ENCODE peak calls at places on chromosomes 3 and 15, in seven cellular contexts. V is choroid plexus epithelial cell, Y is AG04449, X is fibroblast of lung, Z is heart left ventricle, P is kidney, I is GM12878. E is an unnamed sample.

GRCh38 chr15:57485869-57486268 is 105.8 kb upstream of the MYZAP start:
- DNase-seq in X (peak), I (no peak), Y (no peak), P (peak), V (peak), Z (no peak), E (no peak)

GRCh38 chr3:61559108-61559731 is 2.2 kb upstream of the PTPRG start:
- DNase-seq in V (peak), X (no peak), Y (no peak), Z (no peak), I (no peak), P (no peak), E (no peak)

GRCh38 chr3:177035678-177036077 is 161.6 kb downstream of the TBL1XR1 start:
- DNase-seq in X (no peak), Y (no peak), Z (no peak), I (no peak), V (no peak), P (no peak), E (no peak)

GRCh38 chr15:33322091-33322490 is 11.3 kb downstream of the RYR3 start:
- DNase-seq in V (no peak), I (no peak), Z (no peak), P (no peak), Y (no peak), X (no peak), E (no peak)

GRCh38 chr3:74643636-74644035 is 29.2 kb upstream of the CNTN3 start:
- DNase-seq in Y (no peak), V (peak), P (peak), I (no peak), X (no peak), Z (peak), E (no peak)

GRCh38 chr15:62119224-62119925 is 45.7 kb downstream of the C2CD4B start:
- DNase-seq in V (peak), Y (peak), I (no peak), X (peak), P (no peak), Z (no peak), E (no peak)

GRCh38 chr15:98798375-98798893 is 150.1 kb downstream of the IGF1R start:
- DNase-seq in V (no peak), X (no peak), Z (no peak), Y (no peak), I (no peak), P (no peak), E (no peak)

GRCh38 chr15:70113304-70113700 is 15.6 kb upstream of the TLE3 start:
- DNase-seq in Y (no peak), P (no peak), X (no peak), I (no peak), Z (peak), V (no peak), E (no peak)

GRCh38 chr3:46850468-46850780 is 12.8 kb downstream of the MYL3 start:
- DNase-seq in X (no peak), Y (no peak), P (no peak), I (no peak), Z (peak), V (no peak), E (no peak)

GRCh38 chr15:81101894-81102815 is 31.9 kb upstream of the CFAP161 start:
- DNase-seq in Y (no peak), X (no peak), V (no peak), Z (no peak), I (no peak), P (no peak), E (no peak)
- H3K4me3 ChIP-seq in Y (no peak), X (no peak), V (no peak), Z (no peak), I (no peak), P (no peak), E (no peak)

GRCh38 chr3:172530101-172530561 is 6.9 kb upstream of the TNFSF10 start:
- DNase-seq in X (no peak), P (no peak), Z (no peak), V (no peak), Y (no peak), I (no peak), E (no peak)
- TF ChIP-seq CTCF in X (no peak), P (no peak), Z (no peak), V (no peak), Y (no peak), I (no peak), E (no peak)

GRCh38 chr3:38461086-38461390 is 7.3 kb downstream of the ACVR2B start:
- DNase-seq in P (no peak), V (no peak), Y (no peak), X (no peak), Z (no peak), I (no peak), E (no peak)

GRCh38 chr3:38457111-38458003 is 3.7 kb downstream of the ACVR2B start:
- DNase-seq in I (no peak), X (peak), V (peak), Y (no peak), Z (no peak), P (no peak), E (no peak)

GRCh38 chr3:38460377-38461085 is 6.8 kb downstream of the ACVR2B start:
- DNase-seq in P (no peak), X (no peak), I (no peak), Y (no peak), Z (no peak), V (no peak), E (no peak)

GRCh38 chr3:38459499-38460048 is 5.9 kb downstream of the ACVR2B start:
- DNase-seq in Y (no peak), V (no peak), Z (no peak), I (no peak), X (no peak), P (peak), E (no peak)

GRCh38 chr3:38458796-38459498 is 5.3 kb downstream of the ACVR2B start:
- DNase-seq in V (no peak), Y (no peak), X (peak), Z (peak), I (no peak), P (peak), E (no peak)
- H3K4me3 ChIP-seq in V (no peak), Y (no peak), X (no peak), Z (no peak), I (no peak), P (peak), E (no peak)

GRCh38 chr15:63530762-63531299 is 26.4 kb downstream of the USP3 start:
- DNase-seq in P (no peak), X (no peak), Y (no peak), Z (no peak), V (no peak), I (peak), E (peak)

GRCh38 chr15:63530235-63530634 is 25.8 kb downstream of the USP3 start:
- DNase-seq in Y (no peak), Z (no peak), P (no peak), V (no peak), X (no peak), I (no peak), E (no peak)

GRCh38 chr15:63532307-63532744 is 27.9 kb downstream of the USP3 start:
- DNase-seq in Z (no peak), X (no peak), V (no peak), Y (no peak), P (no peak), I (no peak), E (no peak)

GRCh38 chr15:63528138-63528659 is 23.8 kb downstream of the USP3 start:
- DNase-seq in Z (no peak), V (no peak), X (peak), I (no peak), Y (no peak), P (no peak), E (no peak)

GRCh38 chr15:63531586-63531985 is 27.2 kb downstream of the USP3 start:
- DNase-seq in P (no peak), X (no peak), Z (no peak), Y (no peak), I (no peak), V (no peak), E (no peak)
- TF ChIP-seq CTCF in P (no peak), X (peak), Z (no peak), Y (no peak), I (peak), V (peak), E (peak)

DNA sequence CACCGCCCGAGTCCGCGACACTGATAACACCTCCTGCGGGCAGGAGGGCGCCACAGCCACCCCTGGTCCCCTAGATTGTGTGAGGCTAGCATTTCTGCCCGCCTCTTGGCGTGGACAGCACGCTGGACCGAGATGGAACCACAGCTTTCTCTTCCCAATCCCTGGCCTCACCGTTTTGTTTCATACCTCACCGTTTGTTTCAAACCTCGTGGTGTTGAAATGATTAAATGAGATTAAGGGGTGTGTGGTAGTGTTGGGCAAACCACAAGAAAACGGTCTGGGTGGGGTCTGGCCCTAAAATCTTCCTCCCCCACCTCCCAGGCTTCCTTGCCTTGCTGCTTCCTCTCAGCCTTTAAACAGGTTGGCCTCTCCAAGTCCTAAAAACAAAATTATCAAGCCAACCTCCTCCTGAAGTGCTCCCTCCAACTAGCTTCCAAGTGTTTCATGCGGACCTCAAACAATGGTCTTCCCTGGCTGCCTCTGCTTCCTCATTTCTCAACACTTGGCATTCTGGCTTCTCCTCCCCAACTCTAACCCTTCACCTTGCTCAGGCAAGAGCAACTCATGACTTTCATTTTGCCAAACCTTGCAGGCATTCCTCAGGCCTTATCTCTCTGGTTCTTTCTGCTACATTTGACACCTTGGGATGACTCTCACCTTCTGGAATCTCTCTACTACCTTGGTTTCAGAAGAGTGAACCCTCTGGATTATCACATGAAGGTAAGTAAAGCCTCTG is 1.4 kb upstream of the ATP13A3 start:
- DNase-seq in Y (no peak), V (no peak), Z (no peak), P (no peak), I (no peak), X (peak), E (no peak)
- H3K4me3 ChIP-seq in Y (peak), V (peak), Z (peak), P (peak), I (peak), X (peak), E (peak)

GRCh38 chr3:192824313-192824712 is 93.3 kb downstream of the MB21D2 start:
- DNase-seq in Y (no peak), V (no peak), X (no peak), Z (no peak), P (no peak), I (no peak), E (no peak)

GRCh38 chr3:192827863-192828594 is 89.6 kb downstream of the MB21D2 start:
- DNase-seq in X (no peak), V (no peak), Y (no peak), I (no peak), P (no peak), Z (no peak), E (no peak)

GRCh38 chr3:192825191-192825590 is 92.5 kb downstream of the MB21D2 start:
- DNase-seq in I (no peak), X (peak), Y (no peak), Z (no peak), V (no peak), P (no peak), E (no peak)

GRCh38 chr3:192827208-192827607 is 90.4 kb downstream of the MB21D2 start:
- DNase-seq in V (no peak), I (no peak), Z (no peak), Y (no peak), X (peak), P (no peak), E (no peak)

GRCh38 chr3:192825657-192826200 is 91.9 kb downstream of the MB21D2 start:
- DNase-seq in I (no peak), P (no peak), V (peak), X (peak), Z (no peak), Y (no peak), E (peak)
- TF ChIP-seq CTCF in I (no peak), P (no peak), V (peak), X (no peak), Z (no peak), Y (no peak), E (no peak)

GRCh38 chr3:129441215-129441614 is 1.2 kb downstream of the IFT122 start:
- DNase-seq in P (no peak), I (no peak), Y (no peak), V (peak), X (no peak), Z (no peak), E (no peak)
- H3K4me3 ChIP-seq in P (peak), I (peak), Y (peak), V (peak), X (peak), Z (peak), E (peak)

GRCh38 chr15:43214592-43215295 is 6.1 kb downstream of the EPB42 start:
- DNase-seq in Z (no peak), I (no peak), Y (no peak), P (no peak), X (no peak), V (no peak), E (no peak)

GRCh38 chr15:43220991-43221403 is at the start of gene EPB42:
- DNase-seq in P (no peak), I (no peak), Y (no peak), V (no peak), X (no peak), Z (no peak), E (no peak)

GRCh38 chr15:43215961-43216360 is 4.9 kb downstream of the EPB42 start:
- DNase-seq in Z (no peak), Y (no peak), P (no peak), V (peak), I (no peak), X (peak), E (no peak)

GRCh38 chr15:43219929-43220886 is 610 bp downstream of the EPB42 start:
- DNase-seq in Y (no peak), I (no peak), P (no peak), V (no peak), Z (no peak), X (no peak), E (no peak)

DNA sequence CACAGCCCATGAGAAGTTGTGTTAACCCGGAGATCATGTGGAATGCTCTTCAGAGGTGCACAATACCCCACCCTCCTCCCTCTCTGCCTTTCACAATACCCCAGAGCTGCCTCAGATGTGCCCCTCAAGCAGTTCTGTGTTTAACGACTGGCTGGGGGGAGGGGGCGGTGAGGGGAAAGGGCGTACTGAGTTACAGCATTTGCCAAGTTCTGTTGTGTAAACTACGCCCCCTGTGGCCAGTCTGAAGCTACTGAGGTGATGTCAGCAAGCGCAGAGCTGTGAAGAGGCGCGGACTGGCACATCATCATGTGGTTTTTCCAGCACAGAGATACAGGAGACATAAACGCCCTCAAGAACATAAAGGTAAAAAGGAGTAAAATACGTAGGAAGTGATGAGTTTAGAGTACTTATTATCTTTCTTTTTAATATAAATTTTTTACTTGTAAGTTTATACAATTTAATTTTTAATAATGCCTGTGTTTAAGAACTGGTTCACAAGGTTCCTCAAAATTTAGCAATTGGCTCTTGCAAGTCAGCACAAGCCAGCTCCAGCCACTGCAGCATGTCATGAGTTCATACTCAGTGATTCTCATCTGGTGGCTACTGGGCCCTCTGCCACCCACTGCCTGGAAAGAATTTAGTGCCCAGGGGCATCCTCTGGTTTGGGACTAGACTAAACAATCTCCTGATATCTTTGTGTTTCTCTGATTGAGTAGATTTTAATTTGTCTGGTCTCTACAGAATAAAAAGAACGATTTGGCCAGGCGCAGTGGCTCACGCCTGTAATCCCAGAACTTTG is 1.7 kb downstream of the EPB42 start:
- DNase-seq in Z (no peak), I (no peak), X (peak), Y (no peak), V (peak), P (no peak), E (no peak)
- TF ChIP-seq CTCF in Z (no peak), I (peak), X (peak), Y (peak), V (peak), P (no peak), E (peak)

DNA sequence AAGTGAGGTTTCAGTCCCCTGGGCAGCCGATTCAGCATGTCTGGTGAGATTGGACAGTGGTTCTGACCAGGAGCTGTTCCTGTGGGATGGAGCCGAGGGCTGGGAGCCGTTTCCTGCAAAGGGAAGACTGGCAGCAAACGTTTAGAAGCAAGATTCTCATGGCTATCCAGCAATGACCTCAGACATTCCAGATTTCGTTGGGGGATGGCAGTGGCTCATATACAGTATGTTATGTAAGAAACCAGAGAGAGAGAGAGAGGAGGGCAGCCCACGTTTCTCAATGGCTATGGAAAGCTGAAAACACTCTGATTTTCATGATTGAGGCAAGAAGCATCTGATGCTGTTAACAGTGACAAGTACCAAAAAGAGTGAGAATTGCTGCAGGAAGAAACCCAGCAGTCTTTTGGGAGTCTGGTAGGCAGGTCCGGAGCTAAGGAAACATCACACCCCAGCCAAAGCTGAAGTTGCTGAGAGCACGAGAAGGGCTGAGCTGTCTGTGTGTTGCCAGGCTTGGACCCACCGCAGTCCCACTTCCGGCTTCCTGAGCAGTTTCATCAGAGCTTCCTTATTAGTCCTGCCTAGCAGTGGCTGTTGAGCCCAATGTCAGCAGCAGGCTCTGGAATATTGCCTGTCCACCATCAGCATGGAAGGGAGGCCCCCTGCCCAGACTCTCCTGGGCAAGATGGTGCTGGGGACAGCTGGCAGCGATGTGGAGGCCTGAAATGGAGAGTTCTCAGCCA is 25.5 kb upstream of the VPS8 start:
- DNase-seq in Z (peak), V (peak), Y (peak), X (peak), I (no peak), P (no peak), E (no peak)
- H3K4me3 ChIP-seq in Z (no peak), V (no peak), Y (peak), X (peak), I (no peak), P (no peak), E (no peak)

GRCh38 chr15:67906382-67906781 is 66.5 kb upstream of the RNU6-1 start:
- DNase-seq in P (no peak), V (peak), X (no peak), I (no peak), Y (no peak), Z (no peak), E (no peak)
- TF ChIP-seq CTCF in P (no peak), V (peak), X (peak), I (peak), Y (no peak), Z (peak), E (peak)

E was measured in GM06990.